ENCODE peak calls at places on chromosomes 16 and 17, in eight cellular contexts. T is HEK293T, M is glutamatergic neuron, W is epithelial cell of esophagus, D is pancreas, L is NB4, J is stomach, F is AG20443. S is an unnamed sample.

GRCh38 chr16:75113046-75113491 is 3.5 kb downstream of the LDHD start:
- DNase-seq in M (no peak), J (no peak), W (no peak), D (no peak), T (no peak), L (no peak), F (peak), S (no peak)

GRCh38 chr17:38617074-38617860 is 11.5 kb upstream of the SRCIN1 start:
- DNase-seq in D (no peak), L (no peak), J (no peak), M (peak), F (peak), T (no peak), W (no peak), S (no peak)

GRCh38 chr17:50950002-50950877 is 84.1 kb upstream of the TOB1 start:
- DNase-seq in W (peak), D (peak), T (peak), F (peak), J (peak), M (peak), L (peak), S (no peak)

GRCh38 chr17:34252890-34253525 is 2.1 kb upstream of the CCL2 start:
- DNase-seq in T (no peak), M (no peak), W (no peak), D (no peak), J (no peak), F (no peak), L (no peak), S (no peak)

GRCh38 chr16:49452568-49452967 is 79.0 kb downstream of the C16orf78 start:
- DNase-seq in D (no peak), M (no peak), T (no peak), L (no peak), J (no peak), W (no peak), F (no peak), S (no peak)

GRCh38 chr17:8126306-8127066 is 2.6 kb upstream of the HES7 start:
- DNase-seq in F (peak), M (peak), W (no peak), D (peak), L (peak), T (no peak), J (no peak), S (peak)

GRCh38 chr17:8611135-8611534 is 19.4 kb downstream of the MYH10 start:
- DNase-seq in J (no peak), F (peak), M (no peak), W (no peak), L (no peak), D (no peak), T (no peak), S (no peak)

GRCh38 chr16:13780841-13781553 is 139.0 kb upstream of the ERCC4 start:
- DNase-seq in L (no peak), T (no peak), D (no peak), W (no peak), J (no peak), M (no peak), F (no peak), S (no peak)

GRCh38 chr17:82497483-82498405 is 21.8 kb upstream of the FOXK2 start:
- DNase-seq in F (peak), M (peak), D (peak), T (peak), L (peak), J (no peak), W (peak), S (peak)